ENCODE peak calls at places on chromosome 4, in seven cellular contexts. One of them, this sample, is unnamed.

GRCh38 chr4:109754093-109754857 is 24.4 kb upstream of the PLA2G12A start:
- DNase-seq in stimulated activated naive CD8-positive, alpha-beta T cell treated with anti-CD3 and anti-CD28 coated beads, Interleukin-15, amount 100 ng/mL, for 72 hours: no peak
- DNase-seq in endothelial cell of umbilical vein: no peak
- DNase-seq in coronary artery: no peak
- DNase-seq in NCI-H187: no peak
- DNase-seq in cardiac fibroblast: no peak
- DNase-seq in breast epithelium: no peak
- DNase-seq in this sample: no peak

GRCh38 chr4:13547563-13548041 is 3.3 kb upstream of the NKX3-2 start:
- DNase-seq in coronary artery: no peak
- DNase-seq in breast epithelium: no peak
- DNase-seq in stimulated activated naive CD8-positive, alpha-beta T cell treated with anti-CD3 and anti-CD28 coated beads, Interleukin-15, amount 100 ng/mL, for 72 hours: peak; percentile 14
- DNase-seq in cardiac fibroblast: no peak
- DNase-seq in NCI-H187: no peak
- DNase-seq in endothelial cell of umbilical vein: no peak
- DNase-seq in this sample: peak; percentile 82

GRCh38 chr4:81375745-81376144 is 96.0 kb downstream of the RASGEF1B start:
- DNase-seq in breast epithelium: no peak
- DNase-seq in NCI-H187: no peak
- DNase-seq in cardiac fibroblast: no peak
- DNase-seq in stimulated activated naive CD8-positive, alpha-beta T cell treated with anti-CD3 and anti-CD28 coated beads, Interleukin-15, amount 100 ng/mL, for 72 hours: no peak
- DNase-seq in endothelial cell of umbilical vein: no peak
- DNase-seq in coronary artery: no peak
- DNase-seq in this sample: no peak

GRCh38 chr4:8221476-8221875 is 22.4 kb downstream of the SH3TC1 start:
- DNase-seq in NCI-H187: no peak
- DNase-seq in breast epithelium: no peak
- DNase-seq in cardiac fibroblast: peak; percentile 64
- DNase-seq in endothelial cell of umbilical vein: no peak
- DNase-seq in coronary artery: no peak
- DNase-seq in stimulated activated naive CD8-positive, alpha-beta T cell treated with anti-CD3 and anti-CD28 coated beads, Interleukin-15, amount 100 ng/mL, for 72 hours: no peak
- DNase-seq in this sample: peak; percentile 76

GRCh38 chr4:2715426-2715825 is 40.7 kb downstream of the TNIP2 start:
- DNase-seq in NCI-H187: no peak
- DNase-seq in breast epithelium: no peak
- DNase-seq in coronary artery: no peak
- DNase-seq in cardiac fibroblast: no peak
- DNase-seq in stimulated activated naive CD8-positive, alpha-beta T cell treated with anti-CD3 and anti-CD28 coated beads, Interleukin-15, amount 100 ng/mL, for 72 hours: no peak
- DNase-seq in endothelial cell of umbilical vein: no peak
- DNase-seq in this sample: no peak

GRCh38 chr4:21769404-21770147 is 179.0 kb downstream of the KCNIP4 start:
- DNase-seq in NCI-H187: no peak
- DNase-seq in stimulated activated naive CD8-positive, alpha-beta T cell treated with anti-CD3 and anti-CD28 coated beads, Interleukin-15, amount 100 ng/mL, for 72 hours: no peak
- DNase-seq in cardiac fibroblast: peak; percentile 68
- DNase-seq in coronary artery: no peak
- DNase-seq in breast epithelium: no peak
- DNase-seq in endothelial cell of umbilical vein: peak; percentile 92
- DNase-seq in this sample: no peak

GRCh38 chr4:68498413-68499007 is 51.2 kb downstream of the TMPRSS11E start:
- DNase-seq in coronary artery: no peak
- DNase-seq in endothelial cell of umbilical vein: peak; percentile 69
- DNase-seq in breast epithelium: no peak
- DNase-seq in NCI-H187: peak; percentile 20
- DNase-seq in cardiac fibroblast: peak; percentile 80
- DNase-seq in stimulated activated naive CD8-positive, alpha-beta T cell treated with anti-CD3 and anti-CD28 coated beads, Interleukin-15, amount 100 ng/mL, for 72 hours: peak; percentile 36
- DNase-seq in this sample: peak; percentile 45

GRCh38 chr4:85815796-85816459 is 341.0 kb downstream of the ARHGAP24 start:
- DNase-seq in NCI-H187: no peak
- DNase-seq in endothelial cell of umbilical vein: no peak
- DNase-seq in stimulated activated naive CD8-positive, alpha-beta T cell treated with anti-CD3 and anti-CD28 coated beads, Interleukin-15, amount 100 ng/mL, for 72 hours: no peak
- DNase-seq in cardiac fibroblast: no peak
- DNase-seq in coronary artery: no peak
- DNase-seq in breast epithelium: no peak
- DNase-seq in this sample: no peak

GRCh38 chr4:153467154-153467896 is 1.2 kb downstream of the TMEM131L start:
- DNase-seq in stimulated activated naive CD8-positive, alpha-beta T cell treated with anti-CD3 and anti-CD28 coated beads, Interleukin-15, amount 100 ng/mL, for 72 hours: peak; percentile 54
- DNase-seq in breast epithelium: peak; percentile 65
- DNase-seq in coronary artery: no peak
- DNase-seq in endothelial cell of umbilical vein: peak; percentile 23
- DNase-seq in cardiac fibroblast: no peak
- DNase-seq in NCI-H187: peak; percentile 64
- DNase-seq in this sample: peak; percentile 20

GRCh38 chr4:143380651-143381050 is 44.0 kb downstream of the GAB1 start:
- DNase-seq in breast epithelium: no peak
- DNase-seq in NCI-H187: no peak
- DNase-seq in cardiac fibroblast: no peak
- DNase-seq in stimulated activated naive CD8-positive, alpha-beta T cell treated with anti-CD3 and anti-CD28 coated beads, Interleukin-15, amount 100 ng/mL, for 72 hours: no peak
- DNase-seq in endothelial cell of umbilical vein: no peak
- DNase-seq in coronary artery: no peak
- DNase-seq in this sample: no peak

GRCh38 chr4:189059996-189060570 is 880.6 kb upstream of the FRG1 start:
- DNase-seq in stimulated activated naive CD8-positive, alpha-beta T cell treated with anti-CD3 and anti-CD28 coated beads, Interleukin-15, amount 100 ng/mL, for 72 hours: no peak
- DNase-seq in cardiac fibroblast: peak; percentile 1
- DNase-seq in endothelial cell of umbilical vein: no peak
- DNase-seq in breast epithelium: no peak
- DNase-seq in NCI-H187: peak; percentile 1
- DNase-seq in coronary artery: no peak
- DNase-seq in this sample: no peak

GRCh38 chr4:95599777-95600436 is 51.1 kb upstream of the UNC5C start:
- DNase-seq in breast epithelium: no peak
- DNase-seq in stimulated activated naive CD8-positive, alpha-beta T cell treated with anti-CD3 and anti-CD28 coated beads, Interleukin-15, amount 100 ng/mL, for 72 hours: no peak
- DNase-seq in coronary artery: no peak
- DNase-seq in NCI-H187: no peak
- DNase-seq in endothelial cell of umbilical vein: no peak
- DNase-seq in cardiac fibroblast: no peak
- DNase-seq in this sample: no peak

GRCh38 chr4:125085-125820 is 952 bp downstream of the ZNF718 start:
- DNase-seq in cardiac fibroblast: peak; percentile 44
- DNase-seq in NCI-H187: no peak
- DNase-seq in breast epithelium: no peak
- DNase-seq in stimulated activated naive CD8-positive, alpha-beta T cell treated with anti-CD3 and anti-CD28 coated beads, Interleukin-15, amount 100 ng/mL, for 72 hours: peak; percentile 50
- DNase-seq in coronary artery: no peak
- DNase-seq in endothelial cell of umbilical vein: no peak
- DNase-seq in this sample: peak; percentile 52

GRCh38 chr4:37977471-37978452 is 17.6 kb downstream of the PTTG2 start:
- DNase-seq in NCI-H187: peak; percentile 44
- DNase-seq in cardiac fibroblast: peak; percentile 82
- DNase-seq in coronary artery: peak; percentile 91
- DNase-seq in endothelial cell of umbilical vein: peak; percentile 69
- DNase-seq in stimulated activated naive CD8-positive, alpha-beta T cell treated with anti-CD3 and anti-CD28 coated beads, Interleukin-15, amount 100 ng/mL, for 72 hours: peak; percentile 63
- DNase-seq in breast epithelium: peak; percentile 59
- DNase-seq in this sample: peak; percentile 63

GRCh38 chr4:7366958-7367353 is 67.8 kb downstream of the PSAPL1 start:
- DNase-seq in cardiac fibroblast: no peak
- DNase-seq in NCI-H187: no peak
- DNase-seq in breast epithelium: no peak
- DNase-seq in stimulated activated naive CD8-positive, alpha-beta T cell treated with anti-CD3 and anti-CD28 coated beads, Interleukin-15, amount 100 ng/mL, for 72 hours: no peak
- DNase-seq in coronary artery: no peak
- DNase-seq in endothelial cell of umbilical vein: no peak
- DNase-seq in this sample: no peak

GRCh38 chr4:53574528-53574927 is 16.8 kb downstream of the LNX1 start:
- DNase-seq in breast epithelium: no peak
- DNase-seq in cardiac fibroblast: no peak
- DNase-seq in NCI-H187: no peak
- DNase-seq in stimulated activated naive CD8-positive, alpha-beta T cell treated with anti-CD3 and anti-CD28 coated beads, Interleukin-15, amount 100 ng/mL, for 72 hours: no peak
- DNase-seq in coronary artery: no peak
- DNase-seq in endothelial cell of umbilical vein: no peak
- DNase-seq in this sample: no peak

GRCh38 chr4:55378617-55379467 is 16.9 kb upstream of the TMEM165 start:
- DNase-seq in stimulated activated naive CD8-positive, alpha-beta T cell treated with anti-CD3 and anti-CD28 coated beads, Interleukin-15, amount 100 ng/mL, for 72 hours: no peak
- DNase-seq in cardiac fibroblast: no peak
- DNase-seq in coronary artery: no peak
- DNase-seq in breast epithelium: peak; percentile 66
- DNase-seq in endothelial cell of umbilical vein: no peak
- DNase-seq in NCI-H187: no peak
- DNase-seq in this sample: no peak

GRCh38 chr4:112633477-112634235 is 3.1 kb downstream of the ZGRF1 start:
- DNase-seq in NCI-H187: no peak
- DNase-seq in coronary artery: no peak
- DNase-seq in endothelial cell of umbilical vein: peak; percentile 48
- DNase-seq in stimulated activated naive CD8-positive, alpha-beta T cell treated with anti-CD3 and anti-CD28 coated beads, Interleukin-15, amount 100 ng/mL, for 72 hours: peak; percentile 2
- DNase-seq in breast epithelium: no peak
- DNase-seq in cardiac fibroblast: peak; percentile 69
- DNase-seq in this sample: peak; percentile 61

GRCh38 chr4:183444953-183445543 is 612 bp downstream of the CDKN2AIP start:
- DNase-seq in stimulated activated naive CD8-positive, alpha-beta T cell treated with anti-CD3 and anti-CD28 coated beads, Interleukin-15, amount 100 ng/mL, for 72 hours: no peak
- DNase-seq in endothelial cell of umbilical vein: no peak
- DNase-seq in breast epithelium: no peak
- DNase-seq in coronary artery: peak; percentile 83
- DNase-seq in cardiac fibroblast: peak; percentile 17
- DNase-seq in NCI-H187: no peak
- DNase-seq in this sample: peak; percentile 34

GRCh38 chr4:187865914-187866313 is 129.7 kb upstream of the ZFP42 start:
- DNase-seq in endothelial cell of umbilical vein: no peak
- DNase-seq in stimulated activated naive CD8-positive, alpha-beta T cell treated with anti-CD3 and anti-CD28 coated beads, Interleukin-15, amount 100 ng/mL, for 72 hours: no peak
- DNase-seq in coronary artery: no peak
- DNase-seq in cardiac fibroblast: no peak
- DNase-seq in NCI-H187: no peak
- DNase-seq in breast epithelium: no peak
- DNase-seq in this sample: peak; percentile 14

GRCh38 chr4:20085156-20085555 is 166.5 kb upstream of the SLIT2 start:
- DNase-seq in endothelial cell of umbilical vein: no peak
- DNase-seq in coronary artery: no peak
- DNase-seq in cardiac fibroblast: no peak
- DNase-seq in NCI-H187: no peak
- DNase-seq in stimulated activated naive CD8-positive, alpha-beta T cell treated with anti-CD3 and anti-CD28 coated beads, Interleukin-15, amount 100 ng/mL, for 72 hours: no peak
- DNase-seq in breast epithelium: no peak
- DNase-seq in this sample: no peak

GRCh38 chr4:2837110-2837903 is 6.3 kb upstream of the ADD1 start:
- DNase-seq in coronary artery: peak; percentile 72
- DNase-seq in cardiac fibroblast: no peak
- DNase-seq in endothelial cell of umbilical vein: no peak
- DNase-seq in stimulated activated naive CD8-positive, alpha-beta T cell treated with anti-CD3 and anti-CD28 coated beads, Interleukin-15, amount 100 ng/mL, for 72 hours: no peak
- DNase-seq in breast epithelium: no peak
- DNase-seq in NCI-H187: no peak
- DNase-seq in this sample: no peak

GRCh38 chr4:147943159-147943638 is 211.3 kb downstream of the ARHGAP10 start:
- DNase-seq in breast epithelium: no peak
- DNase-seq in NCI-H187: no peak
- DNase-seq in cardiac fibroblast: no peak
- DNase-seq in endothelial cell of umbilical vein: no peak
- DNase-seq in coronary artery: no peak
- DNase-seq in stimulated activated naive CD8-positive, alpha-beta T cell treated with anti-CD3 and anti-CD28 coated beads, Interleukin-15, amount 100 ng/mL, for 72 hours: no peak
- DNase-seq in this sample: no peak

GRCh38 chr4:184007891-184008290 is 102.8 kb downstream of the STOX2 start:
- DNase-seq in NCI-H187: no peak
- DNase-seq in stimulated activated naive CD8-positive, alpha-beta T cell treated with anti-CD3 and anti-CD28 coated beads, Interleukin-15, amount 100 ng/mL, for 72 hours: no peak
- DNase-seq in endothelial cell of umbilical vein: no peak
- DNase-seq in coronary artery: no peak
- DNase-seq in breast epithelium: no peak
- DNase-seq in cardiac fibroblast: no peak
- DNase-seq in this sample: no peak

GRCh38 chr4:155906554-155907247 is 3.2 kb downstream of the TDO2 start:
- DNase-seq in coronary artery: no peak
- DNase-seq in cardiac fibroblast: peak; percentile 98
- DNase-seq in endothelial cell of umbilical vein: no peak
- DNase-seq in NCI-H187: peak; percentile 47
- DNase-seq in stimulated activated naive CD8-positive, alpha-beta T cell treated with anti-CD3 and anti-CD28 coated beads, Interleukin-15, amount 100 ng/mL, for 72 hours: no peak
- DNase-seq in breast epithelium: no peak
- DNase-seq in this sample: peak; percentile 77

GRCh38 chr4:9812530-9813340 is 31.3 kb downstream of the DRD5 start:
- DNase-seq in breast epithelium: no peak
- DNase-seq in endothelial cell of umbilical vein: no peak
- DNase-seq in stimulated activated naive CD8-positive, alpha-beta T cell treated with anti-CD3 and anti-CD28 coated beads, Interleukin-15, amount 100 ng/mL, for 72 hours: peak; percentile 24
- DNase-seq in coronary artery: no peak
- DNase-seq in NCI-H187: no peak
- DNase-seq in cardiac fibroblast: peak; percentile 45
- DNase-seq in this sample: peak; percentile 69

GRCh38 chr4:169270156-169270809 is 473 bp downstream of the SH3RF1 start:
- DNase-seq in NCI-H187: peak; percentile 9
- DNase-seq in cardiac fibroblast: peak; percentile 69
- DNase-seq in coronary artery: peak; percentile 89
- DNase-seq in endothelial cell of umbilical vein: peak; percentile 61
- DNase-seq in stimulated activated naive CD8-positive, alpha-beta T cell treated with anti-CD3 and anti-CD28 coated beads, Interleukin-15, amount 100 ng/mL, for 72 hours: peak; percentile 27
- DNase-seq in breast epithelium: no peak
- DNase-seq in this sample: peak; percentile 82

GRCh38 chr4:600850-601515 is 24.4 kb upstream of the PDE6B start:
- DNase-seq in coronary artery: no peak
- DNase-seq in cardiac fibroblast: no peak
- DNase-seq in NCI-H187: no peak
- DNase-seq in breast epithelium: no peak
- DNase-seq in stimulated activated naive CD8-positive, alpha-beta T cell treated with anti-CD3 and anti-CD28 coated beads, Interleukin-15, amount 100 ng/mL, for 72 hours: peak; percentile 25
- DNase-seq in endothelial cell of umbilical vein: no peak
- DNase-seq in this sample: no peak

GRCh38 chr4:34138385-34138784 is 2105.9 kb downstream of the ARAP2 start:
- DNase-seq in coronary artery: no peak
- DNase-seq in NCI-H187: no peak
- DNase-seq in breast epithelium: no peak
- DNase-seq in cardiac fibroblast: no peak
- DNase-seq in stimulated activated naive CD8-positive, alpha-beta T cell treated with anti-CD3 and anti-CD28 coated beads, Interleukin-15, amount 100 ng/mL, for 72 hours: no peak
- DNase-seq in endothelial cell of umbilical vein: no peak
- DNase-seq in this sample: no peak

GRCh38 chr4:182255421-182256190 is 12.4 kb downstream of the TENM3 start:
- DNase-seq in cardiac fibroblast: no peak
- DNase-seq in endothelial cell of umbilical vein: no peak
- DNase-seq in stimulated activated naive CD8-positive, alpha-beta T cell treated with anti-CD3 and anti-CD28 coated beads, Interleukin-15, amount 100 ng/mL, for 72 hours: no peak
- DNase-seq in NCI-H187: no peak
- DNase-seq in breast epithelium: no peak
- DNase-seq in coronary artery: no peak
- DNase-seq in this sample: peak; percentile 29

GRCh38 chr4:38152721-38153412 is 192.7 kb downstream of the PTTG2 start:
- DNase-seq in cardiac fibroblast: no peak
- DNase-seq in NCI-H187: no peak
- DNase-seq in stimulated activated naive CD8-positive, alpha-beta T cell treated with anti-CD3 and anti-CD28 coated beads, Interleukin-15, amount 100 ng/mL, for 72 hours: no peak
- DNase-seq in endothelial cell of umbilical vein: no peak
- DNase-seq in breast epithelium: no peak
- DNase-seq in coronary artery: no peak
- DNase-seq in this sample: no peak

GRCh38 chr4:16721618-16722291 is 176.7 kb downstream of the LDB2 start:
- DNase-seq in NCI-H187: no peak
- DNase-seq in coronary artery: no peak
- DNase-seq in stimulated activated naive CD8-positive, alpha-beta T cell treated with anti-CD3 and anti-CD28 coated beads, Interleukin-15, amount 100 ng/mL, for 72 hours: no peak
- DNase-seq in cardiac fibroblast: peak; percentile 89
- DNase-seq in breast epithelium: no peak
- DNase-seq in endothelial cell of umbilical vein: peak; percentile 67
- DNase-seq in this sample: peak; percentile 29

GRCh38 chr4:20219526-20219925 is 32.2 kb upstream of the SLIT2 start:
- DNase-seq in coronary artery: no peak
- DNase-seq in stimulated activated naive CD8-positive, alpha-beta T cell treated with anti-CD3 and anti-CD28 coated beads, Interleukin-15, amount 100 ng/mL, for 72 hours: no peak
- DNase-seq in breast epithelium: no peak
- DNase-seq in endothelial cell of umbilical vein: no peak
- DNase-seq in cardiac fibroblast: no peak
- DNase-seq in NCI-H187: no peak
- DNase-seq in this sample: no peak

GRCh38 chr4:18103876-18104275 is 82.3 kb upstream of the LCORL start:
- DNase-seq in stimulated activated naive CD8-positive, alpha-beta T cell treated with anti-CD3 and anti-CD28 coated beads, Interleukin-15, amount 100 ng/mL, for 72 hours: no peak
- DNase-seq in coronary artery: no peak
- DNase-seq in NCI-H187: no peak
- DNase-seq in cardiac fibroblast: no peak
- DNase-seq in endothelial cell of umbilical vein: no peak
- DNase-seq in breast epithelium: no peak
- DNase-seq in this sample: no peak

GRCh38 chr4:8006471-8006870 is 66.8 kb upstream of the AFAP1 start:
- DNase-seq in stimulated activated naive CD8-positive, alpha-beta T cell treated with anti-CD3 and anti-CD28 coated beads, Interleukin-15, amount 100 ng/mL, for 72 hours: no peak
- DNase-seq in breast epithelium: no peak
- DNase-seq in coronary artery: no peak
- DNase-seq in NCI-H187: no peak
- DNase-seq in cardiac fibroblast: no peak
- DNase-seq in endothelial cell of umbilical vein: no peak
- DNase-seq in this sample: no peak

GRCh38 chr4:57233391-57233790 is 123.2 kb upstream of the IGFBP7 start:
- DNase-seq in breast epithelium: no peak
- DNase-seq in stimulated activated naive CD8-positive, alpha-beta T cell treated with anti-CD3 and anti-CD28 coated beads, Interleukin-15, amount 100 ng/mL, for 72 hours: no peak
- DNase-seq in NCI-H187: no peak
- DNase-seq in cardiac fibroblast: peak; percentile 54
- DNase-seq in coronary artery: no peak
- DNase-seq in endothelial cell of umbilical vein: peak; percentile 67
- DNase-seq in this sample: no peak

GRCh38 chr4:3196670-3197359 is 52.1 kb upstream of the MSANTD1 start:
- DNase-seq in breast epithelium: no peak
- DNase-seq in coronary artery: peak; percentile 45
- DNase-seq in NCI-H187: no peak
- DNase-seq in endothelial cell of umbilical vein: no peak
- DNase-seq in stimulated activated naive CD8-positive, alpha-beta T cell treated with anti-CD3 and anti-CD28 coated beads, Interleukin-15, amount 100 ng/mL, for 72 hours: no peak
- DNase-seq in cardiac fibroblast: no peak
- DNase-seq in this sample: no peak

GRCh38 chr4:40227284-40227683 is 30.5 kb downstream of the RHOH start:
- DNase-seq in endothelial cell of umbilical vein: no peak
- DNase-seq in NCI-H187: no peak
- DNase-seq in coronary artery: no peak
- DNase-seq in breast epithelium: no peak
- DNase-seq in cardiac fibroblast: no peak
- DNase-seq in stimulated activated naive CD8-positive, alpha-beta T cell treated with anti-CD3 and anti-CD28 coated beads, Interleukin-15, amount 100 ng/mL, for 72 hours: peak; percentile 62
- DNase-seq in this sample: peak; percentile 65